ENCODE peak calls at places on chromosomes 4 and X, in five cellular contexts. One of them, this sample, is unnamed.
A peak's percentile ranks its signal among the peaks of the same experiment; 100 is the strongest.

GRCh38 chr4:168836482-168836881 is 173.6 kb downstream of the CBR4 start:
- DNase-seq in NCI-H1105 treated with DMSO at 0.1 percent for 48 hours: no peak
- DNase-seq in KBM-7: no peak
- DNase-seq in NCI-H510A treated with DMSO at 0.1 percent for 48 hours: no peak
- DNase-seq in putamen: peak; percentile 56
- DNase-seq in this sample: no peak

GRCh38 chr4:123235431-123235830 is 161.2 kb upstream of the SPRY1 start:
- DNase-seq in NCI-H1105 treated with DMSO at 0.1 percent for 48 hours: no peak
- DNase-seq in KBM-7: no peak
- DNase-seq in NCI-H510A treated with DMSO at 0.1 percent for 48 hours: no peak
- DNase-seq in putamen: no peak
- DNase-seq in this sample: no peak

GRCh38 chr4:19850909-19851308 is 400.8 kb upstream of the SLIT2 start:
- DNase-seq in NCI-H1105 treated with DMSO at 0.1 percent for 48 hours: no peak
- DNase-seq in KBM-7: no peak
- DNase-seq in NCI-H510A treated with DMSO at 0.1 percent for 48 hours: no peak
- DNase-seq in putamen: no peak
- DNase-seq in this sample: no peak

GRCh38 chr4:55385201-55385649 is 10.5 kb upstream of the TMEM165 start:
- DNase-seq in NCI-H1105 treated with DMSO at 0.1 percent for 48 hours: no peak
- DNase-seq in KBM-7: no peak
- DNase-seq in NCI-H510A treated with DMSO at 0.1 percent for 48 hours: no peak
- DNase-seq in putamen: no peak
- DNase-seq in this sample: no peak

GRCh38 chrX:108199691-108200090 is 108.1 kb downstream of the ATG4A start:
- DNase-seq in NCI-H1105 treated with DMSO at 0.1 percent for 48 hours: peak; percentile 9
- DNase-seq in KBM-7: peak; percentile 53
- DNase-seq in NCI-H510A treated with DMSO at 0.1 percent for 48 hours: peak; percentile 3
- DNase-seq in putamen: no peak
- DNase-seq in this sample: peak; percentile 36

GRCh38 chrX:130435937-130436336 is 34.1 kb downstream of the RBMX2 start:
- DNase-seq in NCI-H1105 treated with DMSO at 0.1 percent for 48 hours: no peak
- DNase-seq in KBM-7: no peak
- DNase-seq in NCI-H510A treated with DMSO at 0.1 percent for 48 hours: no peak
- DNase-seq in putamen: no peak
- DNase-seq in this sample: no peak

GRCh38 chr4:166846939-166847338 is 387.4 kb downstream of the SPOCK3 start:
- DNase-seq in NCI-H1105 treated with DMSO at 0.1 percent for 48 hours: no peak
- DNase-seq in KBM-7: no peak
- DNase-seq in NCI-H510A treated with DMSO at 0.1 percent for 48 hours: no peak
- DNase-seq in putamen: no peak
- DNase-seq in this sample: no peak

GRCh38 chr4:4395849-4396627 is 9.1 kb downstream of the NSG1 start:
- DNase-seq in NCI-H1105 treated with DMSO at 0.1 percent for 48 hours: peak; percentile 68
- DNase-seq in KBM-7: peak; percentile 16
- DNase-seq in NCI-H510A treated with DMSO at 0.1 percent for 48 hours: no peak
- DNase-seq in putamen: peak; percentile 71
- DNase-seq in this sample: peak; percentile 54